ENCODE peak calls at places on chromosomes 5 and 9, in five cellular contexts. One of them, this sample, is unnamed. For H3K4me1 and H3K9me3, the result is how much of the 10 kb centered on the place peaks cover.

GRCh38 chr5:132383984-132384383 is 14.5 kb downstream of the SLC22A5 start:
- DNase-seq in Peyer's patch: no peak
- DNase-seq in OCI-LY7: no peak
- DNase-seq in pancreas: no peak
- DNase-seq in lower lobe of right lung: no peak
- DNase-seq in this sample: no peak

GRCh38 chr5:147509710-147510651 is at the start of gene DPYSL3:
- DNase-seq in OCI-LY7: no peak
- DNase-seq in lower lobe of right lung: peak
- DNase-seq in pancreas: peak
- DNase-seq in Peyer's patch: peak
- DNase-seq in this sample: no peak

GRCh38 chr9:93672622-93673270 is 96.4 kb downstream of the PHF2 start:
- DNase-seq in Peyer's patch: no peak
- DNase-seq in pancreas: no peak
- DNase-seq in lower lobe of right lung: no peak
- DNase-seq in OCI-LY7: no peak
- DNase-seq in this sample: no peak

GRCh38 chr5:111135406-111135805 is 43.3 kb downstream of the WDR36 start:
- DNase-seq in Peyer's patch: no peak
- DNase-seq in lower lobe of right lung: no peak
- DNase-seq in pancreas: no peak
- DNase-seq in OCI-LY7: no peak
- DNase-seq in this sample: no peak

GRCh38 chr9:78539904-78540303 is 243.0 kb downstream of the PSAT1 start:
- DNase-seq in pancreas: no peak
- DNase-seq in Peyer's patch: no peak
- DNase-seq in lower lobe of right lung: no peak
- DNase-seq in OCI-LY7: no peak
- DNase-seq in this sample: no peak

GRCh38 chr9:88965473-88965872 is 25.8 kb upstream of the S1PR3 start:
- DNase-seq in lower lobe of right lung: no peak
- DNase-seq in pancreas: no peak
- DNase-seq in Peyer's patch: no peak
- DNase-seq in OCI-LY7: no peak
- DNase-seq in this sample: no peak

GRCh38 chr5:74340476-74340875 is 300.1 kb downstream of the ENC1 start:
- DNase-seq in Peyer's patch: no peak
- DNase-seq in pancreas: no peak
- DNase-seq in lower lobe of right lung: no peak
- DNase-seq in OCI-LY7: no peak
- DNase-seq in this sample: no peak

GRCh38 chr5:1662559-1663043 is 137.0 kb downstream of the MRPL36 start:
- DNase-seq in pancreas: no peak
- DNase-seq in OCI-LY7: no peak
- DNase-seq in Peyer's patch: peak
- DNase-seq in lower lobe of right lung: no peak
- DNase-seq in this sample: no peak

GRCh38 chr9:85900504-85901201 is 40.3 kb upstream of the NAA35 start:
- DNase-seq in Peyer's patch: no peak
- DNase-seq in lower lobe of right lung: no peak
- DNase-seq in pancreas: no peak
- DNase-seq in OCI-LY7: peak
- DNase-seq in this sample: peak

GRCh38 chr9:125910286-125910685 is 163.1 kb downstream of the PBX3 start:
- DNase-seq in OCI-LY7: no peak
- DNase-seq in lower lobe of right lung: no peak
- DNase-seq in Peyer's patch: no peak
- DNase-seq in pancreas: no peak
- DNase-seq in this sample: no peak

GRCh38 chr9:88988796-88989641 is 2.2 kb upstream of the S1PR3 start:
- DNase-seq in pancreas: no peak
- DNase-seq in Peyer's patch: no peak
- DNase-seq in lower lobe of right lung: no peak
- DNase-seq in OCI-LY7: peak
- DNase-seq in this sample: no peak

GRCh38 chr5:84298628-84299027 is 86.1 kb downstream of the EDIL3 start:
- DNase-seq in Peyer's patch: no peak
- DNase-seq in pancreas: no peak
- DNase-seq in lower lobe of right lung: no peak
- DNase-seq in OCI-LY7: no peak
- DNase-seq in this sample: no peak

GRCh38 chr5:156534906-156535305 is 207.9 kb downstream of the SGCD start:
- DNase-seq in Peyer's patch: no peak
- DNase-seq in pancreas: no peak
- DNase-seq in lower lobe of right lung: no peak
- DNase-seq in OCI-LY7: no peak
- DNase-seq in this sample: no peak

GRCh38 chr9:104831681-104832080 is 67.8 kb downstream of the NIPSNAP3B start:
- DNase-seq in OCI-LY7: no peak
- DNase-seq in pancreas: no peak
- DNase-seq in lower lobe of right lung: no peak
- DNase-seq in Peyer's patch: no peak
- DNase-seq in this sample: no peak

GRCh38 chr5:128984480-128984879 is 19.2 kb downstream of the SLC27A6 start:
- DNase-seq in Peyer's patch: no peak
- DNase-seq in lower lobe of right lung: no peak
- DNase-seq in pancreas: no peak
- DNase-seq in OCI-LY7: no peak
- DNase-seq in this sample: no peak

GRCh38 chr9:138105561-138106505 is 228.3 kb downstream of the CACNA1B start:
- DNase-seq in lower lobe of right lung: no peak
- DNase-seq in Peyer's patch: no peak
- DNase-seq in pancreas: no peak
- DNase-seq in OCI-LY7: no peak
- DNase-seq in this sample: no peak

GRCh38 chr9:14710804-14711203 is 11.7 kb downstream of the CER1 start:
- DNase-seq in OCI-LY7: no peak
- DNase-seq in Peyer's patch: no peak
- DNase-seq in lower lobe of right lung: no peak
- DNase-seq in pancreas: no peak
- DNase-seq in this sample: no peak

GRCh38 chr9:71761938-71762353 is 6.4 kb downstream of the CEMIP2 start:
- DNase-seq in pancreas: no peak
- DNase-seq in Peyer's patch: no peak
- DNase-seq in lower lobe of right lung: no peak
- DNase-seq in OCI-LY7: no peak
- DNase-seq in this sample: no peak

GRCh38 chr9:108671156-108671555 is 184.6 kb downstream of the ACTL7B start:
- DNase-seq in Peyer's patch: no peak
- DNase-seq in lower lobe of right lung: no peak
- DNase-seq in pancreas: no peak
- DNase-seq in OCI-LY7: no peak
- DNase-seq in this sample: no peak

GRCh38 chr9:1434082-1434481 is 383.9 kb downstream of the DMRT2 start:
- DNase-seq in lower lobe of right lung: no peak
- DNase-seq in OCI-LY7: no peak
- DNase-seq in Peyer's patch: no peak
- DNase-seq in pancreas: no peak
- DNase-seq in this sample: no peak

GRCh38 chr9:94812343-94812742 is 85.8 kb downstream of the AOPEP start:
- DNase-seq in lower lobe of right lung: no peak
- DNase-seq in Peyer's patch: no peak
- DNase-seq in pancreas: no peak
- DNase-seq in OCI-LY7: no peak
- DNase-seq in this sample: no peak

GRCh38 chr9:98255064-98255577 is 328 bp downstream of the TBC1D2 start:
- DNase-seq in pancreas: no peak
- DNase-seq in Peyer's patch: no peak
- DNase-seq in lower lobe of right lung: peak
- DNase-seq in OCI-LY7: no peak
- DNase-seq in this sample: no peak

GRCh38 chr9:75788006-75788634 is 102.4 kb upstream of the PCSK5 start:
- DNase-seq in lower lobe of right lung: no peak
- DNase-seq in OCI-LY7: no peak
- DNase-seq in pancreas: no peak
- DNase-seq in Peyer's patch: no peak
- DNase-seq in this sample: no peak

GRCh38 chr9:3936520-3937235 is 363.2 kb downstream of the GLIS3 start:
- DNase-seq in OCI-LY7: no peak
- DNase-seq in lower lobe of right lung: peak
- DNase-seq in pancreas: peak
- DNase-seq in Peyer's patch: no peak
- DNase-seq in this sample: no peak

GRCh38 chr5:64766105-64766504 is 2.4 kb downstream of the SREK1IP1 start:
- DNase-seq in pancreas: no peak
- DNase-seq in OCI-LY7: no peak
- DNase-seq in Peyer's patch: peak
- DNase-seq in lower lobe of right lung: no peak
- DNase-seq in this sample: no peak

GRCh38 chr9:132169672-132170392 is 8.0 kb downstream of the NTNG2 start:
- DNase-seq in Peyer's patch: peak
- DNase-seq in pancreas: peak
- DNase-seq in OCI-LY7: peak
- DNase-seq in lower lobe of right lung: peak
- DNase-seq in this sample: peak

DNA sequence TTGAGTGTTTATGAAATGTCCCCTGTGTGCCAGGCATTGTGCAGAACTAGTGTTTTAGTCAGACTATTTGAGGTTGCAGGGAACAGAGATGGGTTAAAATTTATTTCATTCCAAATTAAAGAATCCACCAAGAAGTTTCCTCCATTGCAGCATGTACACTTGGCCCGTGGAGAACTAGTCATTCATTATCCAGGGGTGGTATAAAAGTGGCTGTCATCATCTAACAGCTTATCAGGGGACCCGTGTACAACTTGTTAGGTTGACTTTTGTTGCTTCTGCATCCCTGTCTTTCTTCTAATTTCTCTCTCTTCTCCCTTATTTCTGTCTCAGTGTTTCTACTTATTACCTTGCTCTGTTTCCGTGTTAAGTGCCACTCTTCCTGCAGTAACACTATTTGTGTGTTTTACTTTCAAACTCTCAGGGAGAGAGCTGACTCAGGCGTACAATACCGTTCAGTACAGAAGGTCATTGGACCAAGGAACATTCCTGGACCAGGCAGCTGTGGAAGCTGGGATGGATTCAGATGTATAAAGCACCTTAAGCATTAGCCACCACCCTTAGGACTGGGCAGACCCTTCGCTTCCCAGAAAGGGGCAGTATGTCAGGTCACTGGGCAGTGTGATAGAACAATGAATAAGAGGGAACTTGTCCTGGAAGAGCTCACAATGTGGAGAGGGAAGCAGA is 36.1 kb downstream of the MAP3K1 start:
- DNase-seq in OCI-LY7: no peak
- DNase-seq in pancreas: no peak
- DNase-seq in Peyer's patch: peak
- DNase-seq in lower lobe of right lung: no peak
- DNase-seq in this sample: no peak
- H3K4me1 ChIP-seq in OCI-LY7: under half
- H3K4me1 ChIP-seq in pancreas: half or more
- H3K4me1 ChIP-seq in Peyer's patch: under half
- H3K4me1 ChIP-seq in lower lobe of right lung: half or more
- H3K4me1 ChIP-seq in this sample: half or more

GRCh38 chr5:2699231-2699630 is 52.2 kb downstream of the IRX2 start:
- DNase-seq in Peyer's patch: no peak
- DNase-seq in lower lobe of right lung: no peak
- DNase-seq in pancreas: no peak
- DNase-seq in OCI-LY7: no peak
- DNase-seq in this sample: no peak

GRCh38 chr5:2696156-2696807 is 55.2 kb downstream of the IRX2 start:
- DNase-seq in OCI-LY7: no peak
- DNase-seq in Peyer's patch: no peak
- DNase-seq in pancreas: no peak
- DNase-seq in lower lobe of right lung: no peak
- DNase-seq in this sample: no peak

GRCh38 chr5:2697041-2697440 is 54.4 kb downstream of the IRX2 start:
- DNase-seq in OCI-LY7: no peak
- DNase-seq in pancreas: no peak
- DNase-seq in lower lobe of right lung: no peak
- DNase-seq in Peyer's patch: no peak
- DNase-seq in this sample: no peak

GRCh38 chr5:2698581-2698980 is 52.9 kb downstream of the IRX2 start:
- DNase-seq in OCI-LY7: no peak
- DNase-seq in Peyer's patch: no peak
- DNase-seq in lower lobe of right lung: no peak
- DNase-seq in pancreas: no peak
- DNase-seq in this sample: no peak

DNA sequence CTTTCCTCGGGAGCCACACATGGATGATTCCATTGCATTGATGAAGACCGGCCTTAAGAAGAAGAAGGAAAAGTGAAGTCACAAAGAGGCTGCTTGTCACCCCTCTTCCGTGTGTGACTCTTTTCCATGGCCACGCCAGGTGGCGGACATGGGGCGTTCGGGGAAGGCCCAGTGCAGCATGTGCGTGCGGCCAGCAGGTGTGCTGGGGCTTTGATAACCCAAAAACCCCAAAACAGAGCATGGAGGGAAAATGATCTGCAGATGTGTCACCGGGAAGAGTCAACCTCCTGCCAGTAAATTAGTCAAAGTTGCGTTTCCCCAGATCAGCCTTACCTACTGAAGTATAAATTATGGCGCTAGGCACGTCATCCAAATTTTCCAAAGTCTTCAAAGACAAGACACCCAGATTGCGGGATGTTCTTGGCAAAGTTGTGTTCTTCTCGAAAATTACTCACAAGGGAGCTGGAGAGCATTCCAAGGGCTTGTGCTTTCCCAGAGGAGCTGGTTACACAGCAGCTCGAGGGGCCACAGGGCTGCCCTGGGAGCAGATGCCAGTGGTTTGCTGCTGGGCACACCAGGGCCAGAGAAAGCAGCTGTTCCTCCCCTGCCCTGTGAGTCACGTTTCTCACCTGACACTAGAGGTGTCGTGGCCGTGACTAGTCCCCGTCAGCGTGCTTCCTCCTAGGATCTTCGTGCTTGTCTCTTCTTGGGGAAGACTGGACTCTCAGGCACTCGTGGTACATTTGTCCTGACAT is 53.9 kb downstream of the IRX2 start:
- DNase-seq in pancreas: no peak
- DNase-seq in Peyer's patch: no peak
- DNase-seq in OCI-LY7: no peak
- DNase-seq in lower lobe of right lung: no peak
- DNase-seq in this sample: no peak
- H3K9me3 ChIP-seq in pancreas: under half
- H3K9me3 ChIP-seq in Peyer's patch: under half
- H3K9me3 ChIP-seq in OCI-LY7: under half
- H3K9me3 ChIP-seq in lower lobe of right lung: under half
- H3K9me3 ChIP-seq in this sample: under half

DNA sequence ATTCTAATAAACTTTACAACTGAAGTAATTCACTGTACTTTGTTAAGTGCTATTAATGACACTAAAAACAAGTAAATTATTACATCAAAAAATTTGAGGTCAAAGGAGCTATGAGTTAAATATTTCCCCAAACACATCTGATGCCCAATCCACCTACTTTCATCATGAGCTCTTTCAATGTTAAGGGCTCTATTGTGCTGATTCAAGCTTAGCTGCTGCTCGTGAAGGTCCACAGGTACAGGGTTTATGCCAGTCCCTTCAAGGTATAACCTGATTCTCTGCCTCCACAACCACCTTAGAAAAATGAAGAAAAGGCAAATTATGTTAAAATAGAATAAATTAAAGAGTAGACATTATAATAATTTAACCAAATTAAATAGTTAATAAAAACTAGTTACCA is 24.1 kb downstream of the NADK2 start:
- DNase-seq in Peyer's patch: no peak
- DNase-seq in lower lobe of right lung: no peak
- DNase-seq in pancreas: no peak
- DNase-seq in OCI-LY7: no peak
- DNase-seq in this sample: no peak
- H3K4me1 ChIP-seq in Peyer's patch: under half
- H3K4me1 ChIP-seq in lower lobe of right lung: under half
- H3K4me1 ChIP-seq in pancreas: under half
- H3K4me1 ChIP-seq in OCI-LY7: under half
- H3K4me1 ChIP-seq in this sample: under half

GRCh38 chr9:116674210-116674980 is 12.7 kb upstream of the TRIM32 start:
- DNase-seq in OCI-LY7: no peak
- DNase-seq in lower lobe of right lung: no peak
- DNase-seq in pancreas: no peak
- DNase-seq in Peyer's patch: no peak
- DNase-seq in this sample: no peak
- H3K9me3 ChIP-seq in OCI-LY7: under half
- H3K9me3 ChIP-seq in lower lobe of right lung: under half
- H3K9me3 ChIP-seq in pancreas: under half
- H3K9me3 ChIP-seq in Peyer's patch: under half
- H3K9me3 ChIP-seq in this sample: under half

This sample was measured in CD4-positive, alpha-beta memory T cell.